ENCODE peak calls at places on chromosomes 7 and 10, in nine cellular contexts. O is IMR-90, H is cardiac muscle cell, C is GM23338, B is fibroblast of villous mesenchyme, D is HCT116, K is dorsolateral prefrontal cortex, Z is upper lobe of left lung, T is breast epithelium. A is an unnamed sample.
A peak's percentile ranks its signal among the peaks of the same experiment; 100 is the strongest.

GRCh38 chr7:35025391-35025870 is 11.9 kb downstream of the DPY19L1 start:
- DNase-seq in H (no peak), C (no peak), Z (no peak), O (no peak), T (no peak), D (no peak), B (no peak), K (no peak), A (no peak)

GRCh38 chr10:97648557-97649404 is 8.3 kb downstream of the PI4K2A start:
- DNase-seq in H (peak; percentile 77), O (peak; percentile 96), K (no peak), B (peak; percentile 90), Z (no peak), D (peak; percentile 69), C (peak; percentile 60), T (no peak), A (no peak)

GRCh38 chr7:35793225-35793579 is 7.7 kb upstream of the SEPTIN7 start:
- DNase-seq in D (no peak), H (peak; percentile 75), B (peak; percentile 41), O (peak; percentile 5), K (no peak), Z (no peak), C (peak; percentile 21), T (no peak), A (no peak)

GRCh38 chr7:46468753-46469356 is 547.8 kb upstream of the IGFBP3 start:
- DNase-seq in B (peak; percentile 64), T (no peak), Z (no peak), C (peak; percentile 34), H (peak; percentile 57), D (peak; percentile 51), K (no peak), O (peak; percentile 35), A (peak; percentile 3)

GRCh38 chr7:28536259-28536658 is 123.9 kb downstream of the CREB5 start:
- DNase-seq in C (peak; percentile 88), Z (no peak), K (no peak), D (peak; percentile 23), B (peak; percentile 27), H (peak; percentile 51), T (no peak), O (peak; percentile 56), A (peak; percentile 5)

GRCh38 chr10:58930497-58930896 is 245.9 kb upstream of the PHYHIPL start:
- DNase-seq in Z (no peak), H (no peak), C (no peak), T (no peak), D (no peak), B (no peak), O (no peak), K (no peak), A (no peak)

GRCh38 chr7:1511829-1512422 is 7.7 kb upstream of the INTS1 start:
- DNase-seq in H (no peak), K (no peak), C (no peak), D (no peak), Z (peak; percentile 58), O (no peak), T (no peak), B (no peak), A (no peak)

GRCh38 chr10:91891285-91892001 is 17.8 kb downstream of the FGFBP3 start:
- DNase-seq in Z (no peak), B (peak; percentile 96), C (no peak), D (no peak), T (no peak), K (no peak), O (peak; percentile 83), H (peak; percentile 75), A (no peak)

GRCh38 chr7:44634187-44634838 is 27.9 kb downstream of the OGDH start:
- DNase-seq in B (no peak), O (peak; percentile 25), Z (no peak), C (no peak), K (no peak), D (no peak), T (no peak), H (no peak), A (no peak)

GRCh38 chr7:133511708-133512107 is 258.8 kb downstream of the EXOC4 start:
- DNase-seq in H (no peak), Z (no peak), O (no peak), B (no peak), D (no peak), K (no peak), C (no peak), T (no peak), A (no peak)

DNA sequence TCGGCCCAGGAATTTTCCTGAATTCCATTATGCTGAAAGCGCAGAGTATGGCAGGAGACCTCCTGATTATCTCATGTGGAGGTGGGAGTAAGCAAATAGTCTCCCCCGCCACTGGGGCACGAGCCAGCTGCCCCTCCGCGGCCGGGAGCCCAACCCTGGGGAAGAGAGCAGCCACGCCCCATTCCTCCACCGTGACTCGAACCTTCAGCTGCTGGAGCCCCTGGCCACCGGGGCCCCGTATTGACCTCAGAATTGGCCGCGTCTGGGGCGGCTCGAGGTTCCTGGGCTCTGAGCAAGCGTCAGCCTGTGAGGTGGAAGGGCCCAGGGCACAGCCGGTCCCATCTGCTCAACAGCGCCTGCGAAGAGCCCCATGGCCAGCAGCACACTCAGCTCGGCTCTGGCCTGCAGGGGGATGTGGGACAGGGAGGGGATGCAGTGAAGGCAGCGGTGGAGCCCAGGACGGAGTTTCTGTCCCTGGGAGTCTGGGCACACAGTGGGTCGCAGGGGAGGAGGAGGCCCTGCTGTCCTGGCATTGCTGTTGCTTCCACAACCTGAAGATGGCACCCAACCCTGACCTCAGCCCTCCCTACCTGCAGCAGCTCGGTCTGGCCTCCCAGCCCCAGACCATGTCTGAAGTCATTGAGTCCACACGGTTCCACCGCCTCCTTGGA is 97.8 kb downstream of the CHST15 start:
- DNase-seq in T (no peak), D (peak; percentile 67), C (peak; percentile 81), B (peak; percentile 66), H (peak; percentile 87), O (peak; percentile 66), Z (peak; percentile 86), K (no peak), A (peak; percentile 26)
- TF ChIP-seq CTCF in T (peak; percentile 46), D (peak; percentile 75), C (peak; percentile 85), B (peak; percentile 34), H (peak; percentile 49), O (peak; percentile 12), Z (peak; percentile 41), K (no peak), A (peak; percentile 49)

GRCh38 chr10:17805921-17806577 is 3.1 kb upstream of the MRC1 start:
- DNase-seq in K (no peak), D (peak; percentile 29), H (no peak), B (no peak), T (no peak), C (peak; percentile 24), Z (no peak), O (no peak), A (no peak)
- TF ChIP-seq CTCF in K (no peak), D (peak; percentile 65), H (no peak), B (peak; percentile 31), T (no peak), C (peak; percentile 58), Z (no peak), O (no peak), A (no peak)

GRCh38 chr7:131336956-131337355 is 9.3 kb downstream of the MKLN1 start:
- DNase-seq in T (no peak), B (peak; percentile 32), Z (no peak), O (peak; percentile 31), K (no peak), C (peak; percentile 49), H (peak; percentile 32), D (peak; percentile 22), A (no peak)
- TF ChIP-seq CTCF in T (no peak), B (no peak), Z (no peak), O (no peak), K (no peak), C (no peak), H (no peak), D (no peak), A (no peak)

GRCh38 chr7:15389073-15389472 is 172.7 kb downstream of the AGMO start:
- DNase-seq in H (no peak), T (no peak), C (no peak), Z (no peak), D (no peak), K (no peak), O (no peak), B (no peak), A (no peak)
- TF ChIP-seq CTCF in H (no peak), T (no peak), C (no peak), Z (no peak), D (peak; percentile 42), K (no peak), O (no peak), B (peak; percentile 24), A (no peak)

DNA sequence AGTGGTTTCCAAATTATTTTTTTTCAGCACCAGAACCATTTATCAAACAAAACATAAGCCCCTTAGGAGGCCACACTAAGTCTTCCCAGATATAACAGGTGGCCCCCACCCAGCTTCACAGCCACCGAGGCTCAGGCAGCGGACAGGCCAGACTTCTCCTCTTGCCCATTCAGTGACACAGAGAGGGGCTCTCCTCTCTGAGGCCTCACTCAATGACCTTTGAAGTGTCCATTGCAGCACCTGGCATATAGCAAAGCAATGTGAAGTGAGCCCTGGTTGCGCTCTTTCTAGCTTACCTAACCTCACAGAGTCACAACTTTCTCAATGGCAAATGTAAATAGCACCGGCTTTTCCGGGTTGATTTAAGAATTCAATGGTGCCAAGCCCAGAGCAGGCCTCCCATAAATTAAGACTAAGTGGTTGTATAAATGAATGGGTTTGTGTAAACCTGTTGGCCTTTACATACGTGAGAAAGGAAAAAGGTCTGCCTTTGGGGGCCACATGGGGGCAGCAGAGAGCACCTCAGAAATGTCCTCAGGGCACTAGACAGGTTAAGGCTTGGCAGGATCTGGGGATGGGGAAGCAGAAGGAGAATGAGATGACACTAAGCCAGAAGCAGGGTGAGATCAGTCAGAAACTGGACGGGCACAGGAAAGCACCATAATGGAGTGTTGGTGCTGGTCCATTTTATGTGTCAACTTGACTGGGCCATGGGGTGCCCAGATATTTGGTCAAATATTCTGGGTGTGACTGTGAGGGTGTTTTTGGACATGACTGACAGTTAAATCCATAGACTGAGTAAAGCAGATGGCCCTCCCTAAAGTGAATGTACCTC is 59.1 kb downstream of the FRMPD2 start:
- DNase-seq in C (peak; percentile 78), D (peak; percentile 28), O (peak; percentile 20), K (no peak), H (peak; percentile 57), T (no peak), B (peak; percentile 41), Z (no peak), A (peak; percentile 57)
- TF ChIP-seq CTCF in C (peak; percentile 86), D (peak; percentile 86), O (peak; percentile 58), K (peak; percentile 38), H (peak; percentile 82), T (peak; percentile 26), B (peak; percentile 84), Z (peak; percentile 35), A (peak; percentile 79)